ENCODE peak calls at places on chromosome 2, in nine cellular contexts. One of them, this sample, is unnamed.

GRCh38 chr2:4674007-4674406 is 970.6 kb downstream of the DCDC2C start:
- DNase-seq in Karpas-422: peak
- DNase-seq in choroid plexus epithelial cell: no peak
- DNase-seq in fibroblast of pulmonary artery: no peak
- DNase-seq in Panc1: no peak
- DNase-seq in MG63: no peak
- DNase-seq in psoas muscle: no peak
- DNase-seq in CD8-positive, alpha-beta T cell: no peak
- DNase-seq in lower leg skin: no peak
- DNase-seq in this sample: no peak

GRCh38 chr2:108943067-108943350 is 46.0 kb downstream of the EDAR start:
- DNase-seq in fibroblast of pulmonary artery: no peak
- DNase-seq in psoas muscle: no peak
- DNase-seq in Karpas-422: no peak
- DNase-seq in CD8-positive, alpha-beta T cell: no peak
- DNase-seq in choroid plexus epithelial cell: no peak
- DNase-seq in lower leg skin: no peak
- DNase-seq in MG63: no peak
- DNase-seq in Panc1: no peak
- DNase-seq in this sample: no peak

GRCh38 chr2:5690231-5690630 is 2.0 kb upstream of the SOX11 start:
- DNase-seq in Panc1: no peak
- DNase-seq in lower leg skin: no peak
- DNase-seq in psoas muscle: no peak
- DNase-seq in CD8-positive, alpha-beta T cell: no peak
- DNase-seq in fibroblast of pulmonary artery: no peak
- DNase-seq in MG63: no peak
- DNase-seq in choroid plexus epithelial cell: no peak
- DNase-seq in Karpas-422: no peak
- DNase-seq in this sample: no peak

GRCh38 chr2:12502759-12503158 is 214.0 kb upstream of the TRIB2 start:
- DNase-seq in lower leg skin: no peak
- DNase-seq in Panc1: no peak
- DNase-seq in Karpas-422: no peak
- DNase-seq in psoas muscle: no peak
- DNase-seq in choroid plexus epithelial cell: no peak
- DNase-seq in fibroblast of pulmonary artery: no peak
- DNase-seq in MG63: no peak
- DNase-seq in CD8-positive, alpha-beta T cell: peak
- DNase-seq in this sample: no peak

GRCh38 chr2:170554278-170554955 is 160.7 kb upstream of the SP5 start:
- DNase-seq in MG63: peak
- DNase-seq in Karpas-422: no peak
- DNase-seq in lower leg skin: peak
- DNase-seq in psoas muscle: peak
- DNase-seq in fibroblast of pulmonary artery: peak
- DNase-seq in choroid plexus epithelial cell: peak
- DNase-seq in Panc1: no peak
- DNase-seq in CD8-positive, alpha-beta T cell: no peak
- DNase-seq in this sample: peak

GRCh38 chr2:237618449-237618848 is 8.9 kb upstream of the LRRFIP1 start:
- DNase-seq in Panc1: no peak
- DNase-seq in CD8-positive, alpha-beta T cell: no peak
- DNase-seq in psoas muscle: no peak
- DNase-seq in lower leg skin: no peak
- DNase-seq in fibroblast of pulmonary artery: peak
- DNase-seq in MG63: peak
- DNase-seq in Karpas-422: no peak
- DNase-seq in choroid plexus epithelial cell: no peak
- DNase-seq in this sample: no peak

GRCh38 chr2:43759195-43759594 is 14.6 kb upstream of the DYNC2LI1 start:
- DNase-seq in CD8-positive, alpha-beta T cell: no peak
- DNase-seq in lower leg skin: no peak
- DNase-seq in fibroblast of pulmonary artery: peak
- DNase-seq in choroid plexus epithelial cell: peak
- DNase-seq in MG63: peak
- DNase-seq in psoas muscle: no peak
- DNase-seq in Panc1: peak
- DNase-seq in Karpas-422: no peak
- DNase-seq in this sample: no peak

GRCh38 chr2:127985026-127985734 is 42.7 kb downstream of the SAP130 start:
- DNase-seq in psoas muscle: no peak
- DNase-seq in CD8-positive, alpha-beta T cell: no peak
- DNase-seq in Panc1: no peak
- DNase-seq in choroid plexus epithelial cell: peak
- DNase-seq in Karpas-422: no peak
- DNase-seq in fibroblast of pulmonary artery: no peak
- DNase-seq in MG63: no peak
- DNase-seq in lower leg skin: no peak
- DNase-seq in this sample: no peak

GRCh38 chr2:127735537-127736399 is 34.5 kb downstream of the SFT2D3 start:
- DNase-seq in fibroblast of pulmonary artery: no peak
- DNase-seq in psoas muscle: no peak
- DNase-seq in Panc1: no peak
- DNase-seq in lower leg skin: no peak
- DNase-seq in MG63: no peak
- DNase-seq in Karpas-422: no peak
- DNase-seq in CD8-positive, alpha-beta T cell: no peak
- DNase-seq in choroid plexus epithelial cell: no peak
- DNase-seq in this sample: no peak

GRCh38 chr2:183070942-183071844 is 7.4 kb upstream of the DUSP19 start:
- DNase-seq in choroid plexus epithelial cell: peak
- DNase-seq in CD8-positive, alpha-beta T cell: no peak
- DNase-seq in psoas muscle: peak
- DNase-seq in MG63: peak
- DNase-seq in fibroblast of pulmonary artery: peak
- DNase-seq in Panc1: no peak
- DNase-seq in lower leg skin: no peak
- DNase-seq in Karpas-422: peak
- DNase-seq in this sample: no peak

GRCh38 chr2:196884368-196884767 is 42.1 kb downstream of the PGAP1 start:
- DNase-seq in Karpas-422: no peak
- DNase-seq in lower leg skin: no peak
- DNase-seq in Panc1: no peak
- DNase-seq in choroid plexus epithelial cell: no peak
- DNase-seq in MG63: no peak
- DNase-seq in psoas muscle: no peak
- DNase-seq in CD8-positive, alpha-beta T cell: no peak
- DNase-seq in fibroblast of pulmonary artery: no peak
- DNase-seq in this sample: no peak

GRCh38 chr2:239293450-239294430 is 107.1 kb downstream of the HDAC4 start:
- DNase-seq in CD8-positive, alpha-beta T cell: peak
- DNase-seq in Karpas-422: no peak
- DNase-seq in Panc1: no peak
- DNase-seq in psoas muscle: peak
- DNase-seq in MG63: no peak
- DNase-seq in fibroblast of pulmonary artery: no peak
- DNase-seq in choroid plexus epithelial cell: no peak
- DNase-seq in lower leg skin: no peak
- DNase-seq in this sample: no peak

GRCh38 chr2:20080839-20081348 is 29.5 kb upstream of the LAPTM4A start:
- DNase-seq in CD8-positive, alpha-beta T cell: no peak
- DNase-seq in Karpas-422: no peak
- DNase-seq in choroid plexus epithelial cell: no peak
- DNase-seq in psoas muscle: no peak
- DNase-seq in MG63: no peak
- DNase-seq in fibroblast of pulmonary artery: no peak
- DNase-seq in lower leg skin: no peak
- DNase-seq in Panc1: no peak
- DNase-seq in this sample: no peak

GRCh38 chr2:70203086-70203485 is 12.3 kb upstream of the C2orf42 start:
- DNase-seq in fibroblast of pulmonary artery: no peak
- DNase-seq in CD8-positive, alpha-beta T cell: no peak
- DNase-seq in psoas muscle: no peak
- DNase-seq in MG63: no peak
- DNase-seq in choroid plexus epithelial cell: no peak
- DNase-seq in Panc1: no peak
- DNase-seq in lower leg skin: peak
- DNase-seq in Karpas-422: no peak
- DNase-seq in this sample: no peak

GRCh38 chr2:159010340-159010739 is 41.9 kb downstream of the TANC1 start:
- DNase-seq in CD8-positive, alpha-beta T cell: no peak
- DNase-seq in Panc1: no peak
- DNase-seq in MG63: peak
- DNase-seq in psoas muscle: no peak
- DNase-seq in choroid plexus epithelial cell: peak
- DNase-seq in fibroblast of pulmonary artery: peak
- DNase-seq in Karpas-422: no peak
- DNase-seq in lower leg skin: no peak
- DNase-seq in this sample: no peak

DNA sequence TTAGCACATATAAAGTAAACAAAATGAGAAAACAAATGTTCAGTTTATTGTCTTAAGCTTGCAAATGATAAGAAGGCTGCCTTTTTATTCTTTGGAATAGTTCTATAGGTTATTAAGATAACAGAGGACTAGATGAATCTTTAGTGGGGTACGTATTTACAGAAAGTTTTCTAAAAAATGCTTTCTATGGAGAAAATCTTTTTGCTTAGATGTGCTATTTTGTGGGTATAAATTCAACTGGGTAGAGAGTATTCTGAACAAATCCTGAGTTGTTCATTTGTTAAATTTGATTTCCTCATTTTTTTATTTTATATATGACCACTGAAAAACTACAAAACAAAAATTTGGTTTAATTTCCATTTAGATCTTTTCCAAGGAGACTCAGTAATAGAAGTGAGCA is 566.9 kb downstream of the PLCL1 start:
- DNase-seq in psoas muscle: no peak
- DNase-seq in Karpas-422: no peak
- DNase-seq in choroid plexus epithelial cell: no peak
- DNase-seq in CD8-positive, alpha-beta T cell: no peak
- DNase-seq in Panc1: no peak
- DNase-seq in MG63: no peak
- DNase-seq in lower leg skin: no peak
- DNase-seq in fibroblast of pulmonary artery: no peak
- DNase-seq in this sample: no peak
- H3K4me3 ChIP-seq in psoas muscle: no peak
- H3K4me3 ChIP-seq in Karpas-422: no peak
- H3K4me3 ChIP-seq in choroid plexus epithelial cell: no peak
- H3K4me3 ChIP-seq in CD8-positive, alpha-beta T cell: no peak
- H3K4me3 ChIP-seq in Panc1: no peak
- H3K4me3 ChIP-seq in MG63: no peak
- H3K4me3 ChIP-seq in lower leg skin: no peak
- H3K4me3 ChIP-seq in fibroblast of pulmonary artery: no peak
- H3K4me3 ChIP-seq in this sample: no peak

DNA sequence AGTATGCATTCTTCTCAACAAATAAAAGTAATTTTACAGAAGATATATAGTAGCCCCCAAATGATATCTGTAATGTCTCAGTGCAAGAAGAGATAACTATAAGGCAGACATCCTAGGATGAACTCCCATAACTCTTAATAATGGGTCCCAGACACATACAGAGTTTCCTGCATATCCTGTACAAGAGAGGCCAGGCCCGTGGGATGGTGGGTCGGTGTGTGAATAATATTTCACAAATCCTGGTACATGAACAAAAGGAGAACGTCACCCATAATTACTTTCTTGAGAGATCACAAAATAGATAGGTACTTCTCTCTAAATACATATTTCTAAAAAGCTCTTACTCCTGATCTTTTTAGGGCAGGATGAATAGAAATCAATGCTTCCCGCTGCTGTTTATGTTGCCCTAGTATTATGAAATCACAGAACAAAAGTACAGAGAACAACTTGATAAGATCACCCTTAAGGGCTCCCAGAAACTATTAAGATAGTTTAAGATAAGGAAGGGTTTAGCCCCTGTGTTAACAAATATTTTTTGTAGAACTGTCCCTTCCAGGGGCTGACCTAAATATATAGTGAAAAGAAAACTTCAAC is 5.4 kb downstream of the IRS1 start:
- DNase-seq in Panc1: no peak
- DNase-seq in choroid plexus epithelial cell: peak
- DNase-seq in lower leg skin: no peak
- DNase-seq in Karpas-422: no peak
- DNase-seq in fibroblast of pulmonary artery: peak
- DNase-seq in MG63: no peak
- DNase-seq in psoas muscle: no peak
- DNase-seq in CD8-positive, alpha-beta T cell: no peak
- DNase-seq in this sample: no peak
- H3K4me3 ChIP-seq in Panc1: peak
- H3K4me3 ChIP-seq in choroid plexus epithelial cell: peak
- H3K4me3 ChIP-seq in lower leg skin: no peak
- H3K4me3 ChIP-seq in Karpas-422: no peak
- H3K4me3 ChIP-seq in fibroblast of pulmonary artery: peak
- H3K4me3 ChIP-seq in MG63: peak
- H3K4me3 ChIP-seq in psoas muscle: peak
- H3K4me3 ChIP-seq in CD8-positive, alpha-beta T cell: no peak
- H3K4me3 ChIP-seq in this sample: peak

GRCh38 chr2:235319095-235319494 is 174.7 kb upstream of the AGAP1 start:
- DNase-seq in Karpas-422: no peak
- DNase-seq in lower leg skin: no peak
- DNase-seq in choroid plexus epithelial cell: no peak
- DNase-seq in Panc1: no peak
- DNase-seq in fibroblast of pulmonary artery: no peak
- DNase-seq in MG63: no peak
- DNase-seq in psoas muscle: no peak
- DNase-seq in CD8-positive, alpha-beta T cell: no peak
- DNase-seq in this sample: no peak

GRCh38 chr2:235320341-235320740 is 173.5 kb upstream of the AGAP1 start:
- DNase-seq in CD8-positive, alpha-beta T cell: no peak
- DNase-seq in lower leg skin: no peak
- DNase-seq in Karpas-422: no peak
- DNase-seq in choroid plexus epithelial cell: no peak
- DNase-seq in Panc1: no peak
- DNase-seq in MG63: no peak
- DNase-seq in psoas muscle: no peak
- DNase-seq in fibroblast of pulmonary artery: no peak
- DNase-seq in this sample: no peak

GRCh38 chr2:235312571-235312970 is 181.3 kb upstream of the AGAP1 start:
- DNase-seq in choroid plexus epithelial cell: no peak
- DNase-seq in Panc1: no peak
- DNase-seq in lower leg skin: no peak
- DNase-seq in fibroblast of pulmonary artery: no peak
- DNase-seq in CD8-positive, alpha-beta T cell: no peak
- DNase-seq in MG63: no peak
- DNase-seq in psoas muscle: no peak
- DNase-seq in Karpas-422: no peak
- DNase-seq in this sample: no peak

GRCh38 chr2:235311044-235311443 is 182.8 kb upstream of the AGAP1 start:
- DNase-seq in choroid plexus epithelial cell: no peak
- DNase-seq in Karpas-422: no peak
- DNase-seq in psoas muscle: no peak
- DNase-seq in MG63: no peak
- DNase-seq in CD8-positive, alpha-beta T cell: no peak
- DNase-seq in Panc1: no peak
- DNase-seq in lower leg skin: no peak
- DNase-seq in fibroblast of pulmonary artery: no peak
- DNase-seq in this sample: no peak

GRCh38 chr2:235314371-235314915 is 179.4 kb upstream of the AGAP1 start:
- DNase-seq in lower leg skin: no peak
- DNase-seq in CD8-positive, alpha-beta T cell: no peak
- DNase-seq in choroid plexus epithelial cell: no peak
- DNase-seq in Panc1: no peak
- DNase-seq in Karpas-422: no peak
- DNase-seq in MG63: no peak
- DNase-seq in psoas muscle: no peak
- DNase-seq in fibroblast of pulmonary artery: no peak
- DNase-seq in this sample: no peak
- H3K4me3 ChIP-seq in lower leg skin: no peak
- H3K4me3 ChIP-seq in CD8-positive, alpha-beta T cell: no peak
- H3K4me3 ChIP-seq in choroid plexus epithelial cell: no peak
- H3K4me3 ChIP-seq in Panc1: no peak
- H3K4me3 ChIP-seq in Karpas-422: no peak
- H3K4me3 ChIP-seq in MG63: no peak
- H3K4me3 ChIP-seq in psoas muscle: no peak
- H3K4me3 ChIP-seq in fibroblast of pulmonary artery: no peak
- H3K4me3 ChIP-seq in this sample: no peak

GRCh38 chr2:74863802-74864248 is 29.9 kb downstream of the HK2 start:
- DNase-seq in choroid plexus epithelial cell: no peak
- DNase-seq in Karpas-422: no peak
- DNase-seq in MG63: no peak
- DNase-seq in psoas muscle: no peak
- DNase-seq in CD8-positive, alpha-beta T cell: no peak
- DNase-seq in Panc1: no peak
- DNase-seq in fibroblast of pulmonary artery: no peak
- DNase-seq in lower leg skin: no peak
- DNase-seq in this sample: no peak
- H3K4me3 ChIP-seq in choroid plexus epithelial cell: no peak
- H3K4me3 ChIP-seq in Karpas-422: no peak
- H3K4me3 ChIP-seq in MG63: no peak
- H3K4me3 ChIP-seq in psoas muscle: peak
- H3K4me3 ChIP-seq in CD8-positive, alpha-beta T cell: no peak
- H3K4me3 ChIP-seq in Panc1: no peak
- H3K4me3 ChIP-seq in fibroblast of pulmonary artery: no peak
- H3K4me3 ChIP-seq in lower leg skin: no peak
- H3K4me3 ChIP-seq in this sample: no peak

This sample was measured in coronary artery.